ENCODE peak calls at places on chromosome 1, in nine cellular contexts. X is uterus; P is NCI-H1092; M is stimulated activated CD4-positive, alpha-beta T cell treated with anti-CD3 and anti-CD28 coated beads, Interleukin-12 subunit alpha, Interleukin-12 subunit beta, amount 100 ng/mL, for 24 hours; N is T-helper 1 cell; J is DMS153; S is right lobe of liver; I is HT1080; L is NCI-H2171 treated with DMSO at 0.1 percent for 48 hours. F is an unnamed sample.

GRCh38 chr1:172719066-172719627 is 60.2 kb downstream of the FASLG start:
- DNase-seq in X (no peak), P (no peak), M (no peak), N (no peak), J (no peak), S (no peak), I (peak; percentile 42), L (no peak), F (no peak)

GRCh38 chr1:231021540-231022031 is 18.5 kb downstream of the FAM89A start:
- DNase-seq in X (no peak), P (no peak), M (no peak), N (no peak), J (no peak), S (no peak), I (peak; percentile 24), L (no peak), F (no peak)

GRCh38 chr1:94416901-94417701 is 1.1 kb upstream of the ABCD3 start:
- DNase-seq in X (peak; percentile 19), P (no peak), M (no peak), N (no peak), J (no peak), S (no peak), I (peak; percentile 69), L (no peak), F (no peak)

GRCh38 chr1:157482174-157482573 is 70.1 kb downstream of the FCRL5 start:
- DNase-seq in X (no peak), P (no peak), M (no peak), N (no peak), J (no peak), S (no peak), I (no peak), L (no peak), F (no peak)

GRCh38 chr1:69567847-69568434 is at the start of gene LRRC7:
- DNase-seq in X (no peak), P (peak; percentile 27), M (no peak), N (no peak), J (peak; percentile 20), S (no peak), I (peak; percentile 6), L (no peak), F (peak; percentile 7)

GRCh38 chr1:161934278-161934608 is 89.4 kb downstream of the OLFML2B start:
- DNase-seq in X (no peak), P (no peak), M (no peak), N (peak; percentile 2), J (no peak), S (no peak), I (no peak), L (no peak), F (no peak)

GRCh38 chr1:96424882-96425281 is 296.7 kb upstream of the PTBP2 start:
- DNase-seq in X (no peak), P (no peak), M (no peak), N (no peak), J (no peak), S (no peak), I (no peak), L (no peak), F (no peak)

GRCh38 chr1:107926436-107927080 is 38.4 kb downstream of the VAV3 start:
- DNase-seq in X (no peak), P (no peak), M (no peak), N (no peak), J (no peak), S (no peak), I (peak; percentile 69), L (peak; percentile 79), F (no peak)

GRCh38 chr1:20102875-20103274 is 16.5 kb downstream of the PLA2G2D start:
- DNase-seq in X (no peak), P (no peak), M (no peak), N (no peak), J (no peak), S (no peak), I (peak; percentile 75), L (no peak), F (no peak)